ENCODE peak calls at places on chromosomes 5 and 9, in four cellular contexts. A is ovary, G is cardiac muscle cell, R is kidney. S is an unnamed sample.

GRCh38 chr5:14447958-14448881 is 133.4 kb upstream of the OTULINL start:
- DNase-seq in A (peak; percentile 61), G (peak; percentile 84), R (peak; percentile 77), S (peak; percentile 79)

GRCh38 chr5:109053995-109054417 is 306.3 kb downstream of the FER start:
- DNase-seq in A (no peak), G (peak; percentile 75), R (no peak), S (peak; percentile 87)

GRCh38 chr5:16934123-16934522 is 2.0 kb downstream of the MYO10 start:
- DNase-seq in G (peak; percentile 78), A (peak; percentile 81), R (peak; percentile 79), S (peak; percentile 90)

GRCh38 chr9:115264333-115264732 is 146.4 kb upstream of the TNC start:
- DNase-seq in R (no peak), A (no peak), G (peak; percentile 36), S (peak; percentile 50)

GRCh38 chr9:134067904-134068741 is at the start of gene BRD3:
- DNase-seq in G (peak; percentile 93), R (peak; percentile 94), A (peak; percentile 90), S (peak; percentile 89)

GRCh38 chr5:65098393-65098792 is 329.7 kb downstream of the CWC27 start:
- DNase-seq in R (no peak), G (no peak), A (no peak), S (no peak)

GRCh38 chr5:33538201-33538600 is 97.4 kb downstream of the TARS1 start:
- DNase-seq in A (no peak), R (no peak), G (no peak), S (no peak)

GRCh38 chr9:107175039-107175438 is 108.0 kb upstream of the RAD23B start:
- DNase-seq in A (no peak), R (no peak), G (peak; percentile 71), S (peak; percentile 53)

GRCh38 chr5:91219141-91219802 is 163.8 kb downstream of the ARRDC3 start:
- DNase-seq in R (no peak), A (no peak), G (peak; percentile 94), S (peak; percentile 95)

GRCh38 chr5:179731791-179732411 is 721 bp upstream of the MAML1 start:
- DNase-seq in A (peak; percentile 56), G (peak; percentile 90), R (peak; percentile 84), S (peak; percentile 94)

GRCh38 chr9:136978073-136978864 is 965 bp downstream of the PTGDS start:
- DNase-seq in A (peak; percentile 79), R (peak; percentile 94), G (peak; percentile 76), S (peak; percentile 92)

GRCh38 chr9:136974834-136975535 is 2.3 kb upstream of the PTGDS start:
- DNase-seq in G (no peak), R (no peak), A (no peak), S (no peak)

GRCh38 chr9:136977223-136978072 is at the start of gene PTGDS:
- DNase-seq in A (peak; percentile 75), G (peak; percentile 83), R (peak; percentile 87), S (peak; percentile 92)

GRCh38 chr9:136973618-136974617 is 3.4 kb upstream of the PTGDS start:
- DNase-seq in A (no peak), R (no peak), G (no peak), S (no peak)

GRCh38 chr9:136975624-136976023 is 1.7 kb upstream of the PTGDS start:
- DNase-seq in G (peak; percentile 36), A (no peak), R (no peak), S (no peak)
- TF ChIP-seq CTCF in G (peak; percentile 30), A (no peak), R (no peak), S (peak; percentile 35)

GRCh38 chr9:97804059-97804365 is 49.0 kb upstream of the FOXE1 start:
- DNase-seq in A (no peak), R (no peak), G (no peak), S (no peak)
- H3K4me3 ChIP-seq in A (no peak overlapping the region), R (peak overlapping the region; percentile 64), G (peak overlapping the region; percentile 46), S (no peak overlapping the region)

GRCh38 chr5:95847261-95847592 is 24.7 kb upstream of the GLRX start:
- DNase-seq in A (no peak), R (no peak), G (no peak), S (no peak)
- TF ChIP-seq CTCF in A (no peak), R (no peak), G (no peak), S (no peak)

GRCh38 chr5:415928-416635 is 26.9 kb upstream of the EXOC3 start:
- DNase-seq in G (no peak), A (peak; percentile 31), R (peak; percentile 51), S (no peak)

GRCh38 chr5:416636-416960 is 26.4 kb upstream of the EXOC3 start:
- DNase-seq in R (no peak), A (peak; percentile 27), G (no peak), S (no peak)

GRCh38 chr5:417765-418559 is 25.0 kb upstream of the EXOC3 start:
- DNase-seq in A (no peak), G (no peak), R (no peak), S (no peak)

GRCh38 chr5:418681-419121 is 24.3 kb upstream of the EXOC3 start:
- DNase-seq in G (no peak), R (peak; percentile 43), A (no peak), S (no peak)

GRCh38 chr5:417301-417700 is 25.7 kb upstream of the EXOC3 start:
- DNase-seq in A (peak; percentile 7), G (no peak), R (peak; percentile 37), S (no peak)
- H3K4me3 ChIP-seq in A (no peak overlapping the region), G (no peak overlapping the region), R (no peak overlapping the region), S (no peak overlapping the region)

DNA sequence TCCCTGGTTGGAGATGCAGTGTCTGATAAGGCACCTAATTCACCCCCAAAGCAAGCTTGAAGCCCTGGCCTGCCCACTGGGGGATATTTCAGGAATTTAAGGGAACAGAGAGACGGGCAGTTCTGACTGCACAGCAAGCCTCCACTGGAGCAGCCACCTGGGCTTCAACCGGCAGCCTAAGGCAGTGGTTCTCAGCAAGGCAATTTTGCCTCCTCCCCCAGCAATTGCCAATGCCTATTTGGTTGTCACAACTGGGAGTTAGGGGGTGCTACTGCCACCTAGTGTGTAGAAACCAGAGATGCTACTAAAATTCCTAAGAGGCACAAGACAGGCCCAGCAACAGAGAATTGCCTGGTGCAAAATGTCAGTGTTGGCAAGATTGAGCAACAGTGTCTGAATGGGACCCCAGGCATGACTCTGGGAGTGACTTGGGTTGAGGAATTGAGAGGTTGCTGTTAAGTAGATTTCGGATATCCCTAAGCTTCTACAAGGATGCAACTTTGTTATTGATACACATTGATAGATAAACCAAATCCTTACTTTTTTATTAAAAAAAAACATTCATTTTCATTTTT is 58.7 kb upstream of the CTSL start:
- DNase-seq in A (no peak), R (no peak), G (no peak), S (no peak)
- TF ChIP-seq CTCF in A (no peak), R (peak; percentile 22), G (peak; percentile 6), S (peak; percentile 34)

GRCh38 chr5:124738751-124739559 is 7.5 kb downstream of the ZNF608 start:
- DNase-seq in G (no peak), A (no peak), R (no peak), S (no peak)

GRCh38 chr5:124736814-124737186 is 9.6 kb downstream of the ZNF608 start:
- DNase-seq in A (no peak), R (no peak), G (no peak), S (no peak)

GRCh38 chr5:124735169-124735858 is 11.1 kb downstream of the ZNF608 start:
- DNase-seq in G (peak; percentile 55), A (peak; percentile 54), R (no peak), S (peak; percentile 21)

GRCh38 chr5:124736111-124736813 is 10.2 kb downstream of the ZNF608 start:
- DNase-seq in A (no peak), G (peak; percentile 33), R (no peak), S (peak; percentile 75)

GRCh38 chr5:124737651-124738050 is 8.8 kb downstream of the ZNF608 start:
- DNase-seq in A (no peak), R (no peak), G (no peak), S (no peak)
- H3K4me3 ChIP-seq in A (no peak overlapping the region), R (no peak overlapping the region), G (no peak overlapping the region), S (no peak overlapping the region)

DNA sequence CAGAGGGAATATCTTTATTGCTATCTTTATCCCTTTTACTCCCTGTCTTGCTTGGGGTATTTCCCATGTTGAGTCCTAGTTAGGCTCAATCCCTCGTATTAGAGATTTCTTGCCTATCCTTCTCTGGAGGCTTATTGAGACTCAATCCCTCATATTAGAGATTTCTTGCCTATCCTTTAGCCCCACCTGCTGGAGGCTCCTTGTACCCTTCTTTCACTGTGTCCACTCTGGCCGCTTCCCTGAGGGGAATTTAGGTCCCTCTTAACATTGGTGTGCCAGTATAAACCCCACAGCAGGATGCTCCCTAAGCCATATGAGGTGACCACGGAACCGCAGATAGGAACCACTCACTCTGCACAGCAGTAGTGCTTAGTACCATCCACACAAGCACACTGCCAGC is 110.7 kb upstream of the MAMDC2 start:
- DNase-seq in R (no peak), A (no peak), G (peak; percentile 12), S (peak; percentile 13)
- TF ChIP-seq CTCF in R (no peak), A (no peak), G (peak; percentile 21), S (peak; percentile 44)

S was measured in choroid plexus epithelial cell.